ENCODE peak calls at places on chromosomes 11 and 22, in five cellular contexts. K is A549, M is ovary, E is upper lobe of left lung, R is stomach. H is an unnamed sample.

GRCh38 chr11:68334923-68335322 is 22.5 kb downstream of the LRP5 start:
- DNase-seq in K (no peak), M (no peak), E (no peak), R (no peak), H (no peak)

GRCh38 chr22:42714768-42715430 is 5.8 kb downstream of the A4GALT start:
- DNase-seq in K (no peak), M (no peak), E (no peak), R (no peak), H (no peak)

GRCh38 chr22:31537019-31537535 is 40.7 kb downstream of the SFI1 start:
- DNase-seq in K (no peak), M (no peak), E (no peak), R (no peak), H (no peak)

GRCh38 chr22:50529416-50530279 is at the start of gene TYMP:
- DNase-seq in K (no peak), M (no peak), E (peak; percentile 97), R (peak; percentile 83), H (peak; percentile 90)

GRCh38 chr11:73950869-73951710 is at the start of gene DNAJB13:
- DNase-seq in K (peak; percentile 67), M (no peak), E (no peak), R (peak; percentile 37), H (peak; percentile 44)

GRCh38 chr11:2265854-2266585 is 4.4 kb downstream of the ASCL2 start:
- DNase-seq in K (no peak), M (no peak), E (no peak), R (peak; percentile 10), H (no peak)

GRCh38 chr11:61919841-61920631 is 2.7 kb upstream of the RAB3IL1 start:
- DNase-seq in K (peak; percentile 44), M (peak; percentile 41), E (no peak), R (no peak), H (no peak)

GRCh38 chr22:35930933-35931332 is 97.7 kb downstream of the RBFOX2 start:
- DNase-seq in K (peak; percentile 69), M (no peak), E (no peak), R (no peak), H (no peak)

GRCh38 chr11:128709402-128709801 is 15.5 kb downstream of the FLI1 start:
- DNase-seq in K (no peak), M (no peak), E (no peak), R (no peak), H (no peak)

GRCh38 chr11:10293423-10294288 is at the start of gene SBF2:
- DNase-seq in K (peak; percentile 90), M (peak; percentile 91), E (peak; percentile 97), R (peak; percentile 84), H (peak; percentile 86)

GRCh38 chr11:69465236-69466000 is 16.0 kb upstream of the LINC01488 start:
- DNase-seq in K (no peak), M (no peak), E (no peak), R (no peak), H (peak; percentile 64)

GRCh38 chr22:23404689-23405365 is 175.3 kb downstream of the IGLL1 start:
- DNase-seq in K (no peak), M (peak; percentile 75), E (peak; percentile 79), R (peak; percentile 42), H (no peak)

GRCh38 chr22:37284807-37285355 is 2.6 kb downstream of the CYTH4 start:
- DNase-seq in K (no peak), M (no peak), E (peak; percentile 85), R (peak; percentile 40), H (peak; percentile 63)

GRCh38 chr11:7268727-7269126 is 17.0 kb downstream of the SYT9 start:
- DNase-seq in K (no peak), M (no peak), E (no peak), R (no peak), H (no peak)

GRCh38 chr22:47850644-47851151 is 1088.2 kb downstream of the TBC1D22A start:
- DNase-seq in K (no peak), M (peak; percentile 58), E (no peak), R (no peak), H (no peak)

GRCh38 chr11:58919980-58920379 is 19.3 kb upstream of the GLYATL1 start:
- DNase-seq in K (no peak), M (no peak), E (no peak), R (no peak), H (peak; percentile 21)

GRCh38 chr11:77075425-77075905 is 8.7 kb downstream of the CAPN5 start:
- DNase-seq in K (no peak), M (no peak), E (no peak), R (peak; percentile 56), H (peak; percentile 78)

GRCh38 chr11:2778630-2779498 is 79.1 kb upstream of the KCNQ1OT1 start:
- DNase-seq in K (peak; percentile 26), M (peak; percentile 87), E (peak; percentile 92), R (peak; percentile 93), H (peak; percentile 86)

GRCh38 chr22:22171357-22172218 is 73.0 kb upstream of the VPREB1 start:
- DNase-seq in K (peak; percentile 52), M (no peak), E (no peak), R (no peak), H (no peak)

GRCh38 chr11:89477175-89477574 is 14.0 kb downstream of the NOX4 start:
- DNase-seq in K (peak; percentile 14), M (no peak), E (no peak), R (peak; percentile 56), H (peak; percentile 16)

GRCh38 chr11:8019671-8020597 is 32.8 kb downstream of the EIF3F start:
- DNase-seq in K (no peak), M (peak; percentile 59), E (peak; percentile 88), R (no peak), H (no peak)

GRCh38 chr11:119323532-119324033 is 6.7 kb upstream of the MCAM start:
- DNase-seq in K (peak; percentile 63), M (peak; percentile 75), E (no peak), R (peak; percentile 82), H (peak; percentile 84)

GRCh38 chr11:134246100-134246499 is 7.1 kb downstream of the THYN1 start:
- DNase-seq in K (no peak), M (no peak), E (no peak), R (no peak), H (no peak)

GRCh38 chr11:65293909-65294381 is 20.7 kb upstream of the CDC42EP2 start:
- DNase-seq in K (no peak), M (peak; percentile 75), E (no peak), R (no peak), H (peak; percentile 45)

GRCh38 chr11:58503361-58503856 is 4.5 kb downstream of the OR5B21 start:
- DNase-seq in K (no peak), M (no peak), E (no peak), R (no peak), H (no peak)

GRCh38 chr11:78954261-78954660 is 379.6 kb upstream of the NARS2 start:
- DNase-seq in K (no peak), M (no peak), E (no peak), R (no peak), H (no peak)

GRCh38 chr11:1074244-1075221 is at the start of gene MUC2:
- DNase-seq in K (no peak), M (no peak), E (peak; percentile 72), R (no peak), H (peak; percentile 50)

GRCh38 chr22:42399315-42400271 is 32.6 kb downstream of the NFAM1 start:
- DNase-seq in K (no peak), M (no peak), E (no peak), R (peak; percentile 30), H (peak; percentile 40)

GRCh38 chr22:39148024-39148726 is 4.3 kb downstream of the CBX7 start:
- DNase-seq in K (no peak), M (peak; percentile 61), E (no peak), R (no peak), H (no peak)
- H3K4me1 ChIP-seq in K (peaks cover 17% of the 10 kb centered on the region), M (peaks cover 27% of the 10 kb centered on the region), E (peaks cover 47% of the 10 kb centered on the region), R (peaks cover 87% of the 10 kb centered on the region), H (peaks cover 33% of the 10 kb centered on the region)

GRCh38 chr11:93081694-93082093 is 112.2 kb downstream of the MTNR1B start:
- DNase-seq in K (no peak), M (no peak), E (no peak), R (no peak), H (no peak)
- TF ChIP-seq EP300 in K (no peak), M (no peak), E (no peak), R (no peak), H (no peak)

DNA sequence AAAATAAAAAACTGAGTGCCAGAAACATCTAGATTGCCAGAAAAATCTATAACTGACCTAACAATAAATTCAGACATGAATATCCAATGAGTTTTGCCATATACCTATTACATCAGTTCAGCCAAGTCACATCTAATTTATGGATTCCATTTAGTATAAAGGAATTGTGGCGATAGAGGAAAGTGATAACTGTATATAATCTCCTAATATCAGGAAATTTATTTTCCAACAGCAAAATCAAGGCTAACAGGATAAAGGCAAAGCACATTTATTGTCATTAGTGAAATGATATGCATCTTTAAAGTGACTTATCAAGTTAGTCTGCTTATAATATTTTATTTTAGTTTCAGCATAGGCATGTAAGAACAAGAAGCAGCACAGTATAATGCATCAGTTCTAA is 298.2 kb upstream of the PITPNB start:
- DNase-seq in K (no peak), M (no peak), E (no peak), R (no peak), H (no peak)
- H3K4me1 ChIP-seq in K (no peaks in the 10 kb centered on the region), M (peaks cover 3% of the 10 kb centered on the region), E (peaks cover 2% of the 10 kb centered on the region), R (no peaks in the 10 kb centered on the region), H (no peaks in the 10 kb centered on the region)

GRCh38 chr11:130522284-130522961 is 74.0 kb downstream of the ADAMTS15 start:
- DNase-seq in K (peak; percentile 81), M (peak; percentile 92), E (no peak), R (peak; percentile 93), H (peak; percentile 76)
- TF ChIP-seq EP300 in K (no peak), M (peak; percentile 22), E (peak; percentile 31), R (no peak), H (peak; percentile 77)

DNA sequence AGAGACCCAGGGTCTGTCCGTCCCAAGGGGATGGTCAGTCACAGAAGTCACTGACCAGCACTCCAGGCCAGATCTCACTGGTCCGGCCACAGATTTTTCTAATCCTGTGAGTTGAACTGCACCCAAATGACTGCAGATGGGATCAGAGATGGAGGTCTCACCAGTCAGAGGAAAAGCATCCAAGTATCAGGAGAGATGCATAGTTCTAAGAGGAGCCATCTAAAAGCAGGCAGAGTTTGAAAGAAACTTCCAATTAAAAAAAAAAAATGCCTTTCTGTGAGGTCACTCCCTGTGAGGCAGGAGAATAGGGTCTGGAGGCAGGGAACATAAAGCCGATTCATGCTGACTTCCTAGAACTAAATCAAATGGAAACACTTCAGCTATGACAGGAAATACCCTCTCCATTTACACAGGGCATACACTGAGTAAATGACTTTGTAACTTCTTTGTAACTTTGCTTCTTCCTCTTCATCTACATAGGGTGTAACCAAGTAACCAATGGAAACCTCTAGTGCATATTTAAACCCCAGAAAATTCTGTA is 144.4 kb downstream of the CCDC34 start:
- DNase-seq in K (peak; percentile 60), M (no peak), E (no peak), R (no peak), H (no peak)
- H3K4me1 ChIP-seq in K (peaks cover 45% of the 10 kb centered on the region), M (peaks cover 28% of the 10 kb centered on the region), E (peaks cover 48% of the 10 kb centered on the region), R (peaks cover 36% of the 10 kb centered on the region), H (peaks cover 25% of the 10 kb centered on the region)

H was measured in transverse colon.